ENCODE peak calls at places on chromosome 11, in four cellular contexts. Y is stimulated activated CD8-positive, alpha-beta memory T cell treated with anti-CD3 and anti-CD28 coated beads, Interleukin-7, amount 100 ng/mL, for 4 hours; L is activated naive CD8-positive, alpha-beta T cell treated with anti-CD3 and anti-CD28 coated beads, Interleukin-2, amount 10 ng/mL, durations not matched to agents 7 days and 5 days; Z is ELR. A is an unnamed sample.
A peak's percentile ranks its signal among the peaks of the same experiment; 100 is the strongest.

GRCh38 chr11:2587132-2587930 is 112.5 kb downstream of the KCNQ1OT1 start:
- DNase-seq in Y (no peak), Z (no peak), L (peak; percentile 28), A (no peak)

GRCh38 chr11:65695459-65696241 is 16.4 kb upstream of the KAT5 start:
- DNase-seq in Y (no peak), L (no peak), Z (no peak), A (no peak)

GRCh38 chr11:114260483-114260882 is 35.7 kb upstream of the NNMT start:
- DNase-seq in Z (no peak), Y (no peak), L (no peak), A (no peak)

GRCh38 chr11:2257023-2257700 is 13.2 kb downstream of the ASCL2 start:
- DNase-seq in L (peak; percentile 17), Y (no peak), Z (no peak), A (no peak)

GRCh38 chr11:125494987-125495725 is 909 bp downstream of the FEZ1 start:
- DNase-seq in Y (no peak), Z (peak; percentile 51), L (peak; percentile 42), A (peak; percentile 69)

GRCh38 chr11:104005234-104005855 is 31.1 kb upstream of the DDI1 start:
- DNase-seq in Y (no peak), L (no peak), Z (peak; percentile 11), A (peak; percentile 43)

GRCh38 chr11:2825886-2826678 is 59.5 kb downstream of the CDKN1C start:
- DNase-seq in Y (no peak), Z (peak; percentile 92), L (no peak), A (peak; percentile 95)

GRCh38 chr11:35721576-35722341 is 59.2 kb downstream of the TRIM44 start:
- DNase-seq in Z (no peak), L (no peak), Y (no peak), A (peak; percentile 4)

GRCh38 chr11:13448876-13449275 is 14.1 kb downstream of the BTBD10 start:
- DNase-seq in Z (no peak), L (no peak), Y (no peak), A (peak; percentile 35)

GRCh38 chr11:118622376-118623290 is 15.2 kb downstream of the PHLDB1 start:
- DNase-seq in Z (peak; percentile 86), Y (no peak), L (no peak), A (peak; percentile 96)

GRCh38 chr11:3830741-3831140 is 10.0 kb downstream of the RHOG start:
- DNase-seq in L (no peak), Z (no peak), Y (no peak), A (no peak)

GRCh38 chr11:91163619-91164451 is 941.0 kb upstream of the CHORDC1 start:
- DNase-seq in Y (no peak), Z (peak; percentile 17), L (no peak), A (no peak)

GRCh38 chr11:28346721-28347120 is 238.5 kb downstream of the METTL15 start:
- DNase-seq in Z (no peak), Y (no peak), L (no peak), A (no peak)

GRCh38 chr11:18865951-18866350 is 73.3 kb downstream of the MRGPRX1 start:
- DNase-seq in Z (no peak), Y (no peak), L (no peak), A (no peak)

GRCh38 chr11:67015048-67015447 is 7.9 kb upstream of the SYT12 start:
- DNase-seq in Y (no peak), Z (no peak), L (no peak), A (no peak)

A was measured in GM23248.